ENCODE peak calls at places on chromosomes 6 and 20, in seven cellular contexts. One of them, this sample, is unnamed.

GRCh38 chr20:63316502-63316921 is 23.5 kb downstream of the COL20A1 start:
- DNase-seq in OCI-LY7: no peak
- DNase-seq in brain microvascular endothelial cell: no peak
- DNase-seq in HFFc6: no peak
- DNase-seq in astrocyte of the cerebellum: no peak
- DNase-seq in tibial artery: peak
- DNase-seq in neural crest cell: no peak
- DNase-seq in this sample: no peak

GRCh38 chr6:138945354-138945753 is 42.7 kb downstream of the REPS1 start:
- DNase-seq in tibial artery: no peak
- DNase-seq in OCI-LY7: no peak
- DNase-seq in astrocyte of the cerebellum: no peak
- DNase-seq in brain microvascular endothelial cell: no peak
- DNase-seq in neural crest cell: no peak
- DNase-seq in HFFc6: no peak
- DNase-seq in this sample: no peak

GRCh38 chr6:31175961-31176360 is 5.5 kb upstream of the POU5F1 start:
- DNase-seq in OCI-LY7: no peak
- DNase-seq in neural crest cell: no peak
- DNase-seq in tibial artery: no peak
- DNase-seq in brain microvascular endothelial cell: peak
- DNase-seq in HFFc6: peak
- DNase-seq in astrocyte of the cerebellum: no peak
- DNase-seq in this sample: no peak

GRCh38 chr6:12578751-12579150 is 137.8 kb upstream of the PHACTR1 start:
- DNase-seq in tibial artery: no peak
- DNase-seq in astrocyte of the cerebellum: no peak
- DNase-seq in OCI-LY7: no peak
- DNase-seq in neural crest cell: no peak
- DNase-seq in HFFc6: peak
- DNase-seq in brain microvascular endothelial cell: no peak
- DNase-seq in this sample: no peak

GRCh38 chr6:140774080-140774505 is 1358.6 kb upstream of the GJE1 start:
- DNase-seq in HFFc6: peak
- DNase-seq in tibial artery: no peak
- DNase-seq in brain microvascular endothelial cell: peak
- DNase-seq in OCI-LY7: no peak
- DNase-seq in astrocyte of the cerebellum: peak
- DNase-seq in neural crest cell: no peak
- DNase-seq in this sample: peak

GRCh38 chr20:62345681-62346370 is 21.3 kb downstream of the LAMA5 start:
- DNase-seq in OCI-LY7: no peak
- DNase-seq in brain microvascular endothelial cell: no peak
- DNase-seq in astrocyte of the cerebellum: no peak
- DNase-seq in neural crest cell: no peak
- DNase-seq in tibial artery: no peak
- DNase-seq in HFFc6: no peak
- DNase-seq in this sample: no peak

GRCh38 chr6:145630598-145630997 is 104.7 kb downstream of the EPM2A start:
- DNase-seq in OCI-LY7: no peak
- DNase-seq in astrocyte of the cerebellum: no peak
- DNase-seq in HFFc6: no peak
- DNase-seq in tibial artery: no peak
- DNase-seq in brain microvascular endothelial cell: no peak
- DNase-seq in neural crest cell: no peak
- DNase-seq in this sample: no peak

GRCh38 chr6:3510178-3510577 is 53.3 kb upstream of the SLC22A23 start:
- DNase-seq in OCI-LY7: no peak
- DNase-seq in tibial artery: no peak
- DNase-seq in astrocyte of the cerebellum: no peak
- DNase-seq in HFFc6: no peak
- DNase-seq in brain microvascular endothelial cell: no peak
- DNase-seq in neural crest cell: no peak
- DNase-seq in this sample: no peak

GRCh38 chr6:108494434-108494833 is 66.3 kb upstream of the FOXO3 start:
- DNase-seq in tibial artery: no peak
- DNase-seq in HFFc6: no peak
- DNase-seq in neural crest cell: no peak
- DNase-seq in brain microvascular endothelial cell: no peak
- DNase-seq in astrocyte of the cerebellum: no peak
- DNase-seq in OCI-LY7: no peak
- DNase-seq in this sample: no peak

GRCh38 chr6:108492131-108492766 is 68.5 kb upstream of the FOXO3 start:
- DNase-seq in astrocyte of the cerebellum: peak
- DNase-seq in OCI-LY7: peak
- DNase-seq in tibial artery: no peak
- DNase-seq in HFFc6: peak
- DNase-seq in brain microvascular endothelial cell: peak
- DNase-seq in neural crest cell: no peak
- DNase-seq in this sample: peak

GRCh38 chr6:108502826-108503225 is 57.9 kb upstream of the FOXO3 start:
- DNase-seq in HFFc6: no peak
- DNase-seq in brain microvascular endothelial cell: no peak
- DNase-seq in astrocyte of the cerebellum: no peak
- DNase-seq in tibial artery: no peak
- DNase-seq in OCI-LY7: no peak
- DNase-seq in neural crest cell: no peak
- DNase-seq in this sample: no peak

GRCh38 chr6:108501559-108501958 is 59.2 kb upstream of the FOXO3 start:
- DNase-seq in astrocyte of the cerebellum: peak
- DNase-seq in brain microvascular endothelial cell: peak
- DNase-seq in OCI-LY7: no peak
- DNase-seq in tibial artery: no peak
- DNase-seq in HFFc6: peak
- DNase-seq in neural crest cell: no peak
- DNase-seq in this sample: no peak

DNA sequence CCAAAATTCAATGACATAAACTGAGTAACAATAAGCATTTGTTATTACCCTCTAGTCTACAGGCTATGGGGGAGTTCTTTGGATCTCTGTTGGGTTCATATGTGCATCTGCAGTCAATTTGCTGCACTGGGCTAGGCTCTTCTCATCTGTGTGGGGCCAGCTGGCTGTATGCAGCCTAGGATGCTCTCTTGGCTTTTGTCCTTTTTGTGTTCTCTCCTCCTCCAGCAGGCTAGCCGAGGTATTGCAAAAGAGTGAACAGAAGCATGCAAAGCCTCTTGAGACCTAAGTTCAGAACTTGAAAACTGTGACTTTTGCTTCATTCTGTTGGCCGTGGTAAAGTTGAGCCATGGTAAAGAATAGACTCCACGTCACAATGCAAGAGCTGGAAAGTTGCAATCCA is 62.8 kb upstream of the FOXO3 start:
- DNase-seq in OCI-LY7: peak
- DNase-seq in astrocyte of the cerebellum: peak
- DNase-seq in HFFc6: peak
- DNase-seq in neural crest cell: peak
- DNase-seq in tibial artery: no peak
- DNase-seq in brain microvascular endothelial cell: peak
- DNase-seq in this sample: peak
- TF ChIP-seq CTCF in OCI-LY7: peak
- TF ChIP-seq CTCF in astrocyte of the cerebellum: peak
- TF ChIP-seq CTCF in HFFc6: peak
- TF ChIP-seq CTCF in neural crest cell: peak
- TF ChIP-seq CTCF in tibial artery: peak
- TF ChIP-seq CTCF in brain microvascular endothelial cell: peak
- TF ChIP-seq CTCF in this sample: peak

GRCh38 chr20:43440531-43440930 is 17.2 kb upstream of the SRSF6 start:
- DNase-seq in astrocyte of the cerebellum: no peak
- DNase-seq in neural crest cell: no peak
- DNase-seq in HFFc6: no peak
- DNase-seq in tibial artery: no peak
- DNase-seq in brain microvascular endothelial cell: no peak
- DNase-seq in OCI-LY7: no peak
- DNase-seq in this sample: no peak

GRCh38 chr20:43438578-43439316 is 18.9 kb upstream of the SRSF6 start:
- DNase-seq in HFFc6: no peak
- DNase-seq in OCI-LY7: no peak
- DNase-seq in neural crest cell: no peak
- DNase-seq in astrocyte of the cerebellum: no peak
- DNase-seq in tibial artery: no peak
- DNase-seq in brain microvascular endothelial cell: no peak
- DNase-seq in this sample: peak

GRCh38 chr20:43446361-43446879 is 11.3 kb upstream of the SRSF6 start:
- DNase-seq in astrocyte of the cerebellum: no peak
- DNase-seq in tibial artery: no peak
- DNase-seq in neural crest cell: no peak
- DNase-seq in brain microvascular endothelial cell: no peak
- DNase-seq in OCI-LY7: no peak
- DNase-seq in HFFc6: peak
- DNase-seq in this sample: no peak

GRCh38 chr20:43444107-43444506 is 13.6 kb upstream of the SRSF6 start:
- DNase-seq in HFFc6: no peak
- DNase-seq in neural crest cell: no peak
- DNase-seq in brain microvascular endothelial cell: no peak
- DNase-seq in tibial artery: no peak
- DNase-seq in OCI-LY7: peak
- DNase-seq in astrocyte of the cerebellum: no peak
- DNase-seq in this sample: no peak

GRCh38 chr20:43442310-43442880 is 15.3 kb upstream of the SRSF6 start:
- DNase-seq in brain microvascular endothelial cell: no peak
- DNase-seq in HFFc6: peak
- DNase-seq in tibial artery: no peak
- DNase-seq in OCI-LY7: no peak
- DNase-seq in astrocyte of the cerebellum: no peak
- DNase-seq in neural crest cell: no peak
- DNase-seq in this sample: no peak
- TF ChIP-seq CTCF in brain microvascular endothelial cell: peak
- TF ChIP-seq CTCF in HFFc6: peak
- TF ChIP-seq CTCF in tibial artery: no peak
- TF ChIP-seq CTCF in OCI-LY7: no peak
- TF ChIP-seq CTCF in astrocyte of the cerebellum: no peak
- TF ChIP-seq CTCF in neural crest cell: no peak
- TF ChIP-seq CTCF in this sample: no peak

GRCh38 chr6:46677314-46677654 is 10.4 kb upstream of the TDRD6 start:
- DNase-seq in HFFc6: no peak
- DNase-seq in brain microvascular endothelial cell: no peak
- DNase-seq in OCI-LY7: peak
- DNase-seq in tibial artery: no peak
- DNase-seq in neural crest cell: no peak
- DNase-seq in astrocyte of the cerebellum: no peak
- DNase-seq in this sample: no peak
- TF ChIP-seq CTCF in HFFc6: no peak
- TF ChIP-seq CTCF in brain microvascular endothelial cell: peak
- TF ChIP-seq CTCF in OCI-LY7: peak
- TF ChIP-seq CTCF in tibial artery: no peak
- TF ChIP-seq CTCF in neural crest cell: peak
- TF ChIP-seq CTCF in astrocyte of the cerebellum: peak
- TF ChIP-seq CTCF in this sample: peak

GRCh38 chr6:30100585-30101422 is 12.1 kb downstream of the TRIM31 start:
- DNase-seq in neural crest cell: no peak
- DNase-seq in astrocyte of the cerebellum: no peak
- DNase-seq in brain microvascular endothelial cell: no peak
- DNase-seq in OCI-LY7: no peak
- DNase-seq in HFFc6: no peak
- DNase-seq in tibial artery: no peak
- DNase-seq in this sample: peak

GRCh38 chr6:30101423-30101938 is 11.4 kb downstream of the TRIM31 start:
- DNase-seq in HFFc6: no peak
- DNase-seq in tibial artery: no peak
- DNase-seq in neural crest cell: no peak
- DNase-seq in OCI-LY7: no peak
- DNase-seq in astrocyte of the cerebellum: no peak
- DNase-seq in brain microvascular endothelial cell: no peak
- DNase-seq in this sample: no peak

GRCh38 chr6:30103630-30104179 is 9.2 kb downstream of the TRIM31 start:
- DNase-seq in astrocyte of the cerebellum: no peak
- DNase-seq in OCI-LY7: no peak
- DNase-seq in neural crest cell: no peak
- DNase-seq in HFFc6: no peak
- DNase-seq in brain microvascular endothelial cell: no peak
- DNase-seq in tibial artery: no peak
- DNase-seq in this sample: no peak

GRCh38 chr6:30102701-30103629 is 9.9 kb downstream of the TRIM31 start:
- DNase-seq in neural crest cell: peak
- DNase-seq in HFFc6: peak
- DNase-seq in brain microvascular endothelial cell: peak
- DNase-seq in astrocyte of the cerebellum: peak
- DNase-seq in OCI-LY7: peak
- DNase-seq in tibial artery: peak
- DNase-seq in this sample: peak

DNA sequence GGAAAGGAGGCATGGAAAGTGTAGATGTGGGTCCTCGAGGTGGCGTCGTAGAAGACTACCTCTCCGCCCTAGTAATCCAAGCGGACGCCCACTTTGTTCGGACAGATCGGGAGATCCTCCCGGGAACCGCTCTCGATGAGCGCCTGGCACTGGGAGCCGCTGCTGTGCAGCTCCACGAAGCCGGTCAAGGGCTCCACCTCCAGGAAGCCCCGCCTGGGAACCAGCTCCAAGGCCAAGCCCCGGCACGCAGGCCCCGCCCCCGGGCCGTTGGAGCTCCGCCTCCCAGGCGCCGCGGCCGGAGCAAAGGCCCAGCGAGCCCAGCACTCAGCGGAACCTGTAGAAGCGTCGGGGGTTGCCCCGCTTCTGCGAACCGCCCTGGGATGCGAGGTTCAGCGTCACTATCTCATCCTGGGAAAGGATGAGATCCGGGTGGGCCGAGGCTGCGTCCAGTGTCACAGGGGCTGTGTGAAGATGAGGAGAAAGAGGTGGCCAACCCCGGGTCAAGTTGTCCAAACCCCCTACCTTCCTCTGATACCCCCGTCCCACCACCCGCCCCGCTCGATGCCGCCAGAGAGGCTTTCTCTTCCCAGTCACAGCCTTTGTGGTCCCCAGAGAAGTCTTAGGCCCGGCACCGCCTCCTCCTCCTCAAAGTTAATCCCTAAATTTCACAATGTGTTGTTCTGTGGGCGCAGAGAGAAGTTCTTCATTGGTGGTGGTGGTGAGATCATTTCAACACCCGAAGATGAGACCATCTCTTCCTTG is 10.8 kb downstream of the TRIM31 start:
- DNase-seq in neural crest cell: peak
- DNase-seq in HFFc6: peak
- DNase-seq in brain microvascular endothelial cell: peak
- DNase-seq in tibial artery: peak
- DNase-seq in astrocyte of the cerebellum: peak
- DNase-seq in OCI-LY7: peak
- DNase-seq in this sample: peak
- TF ChIP-seq CTCF in neural crest cell: no peak
- TF ChIP-seq CTCF in HFFc6: peak
- TF ChIP-seq CTCF in brain microvascular endothelial cell: no peak
- TF ChIP-seq CTCF in tibial artery: no peak
- TF ChIP-seq CTCF in astrocyte of the cerebellum: peak
- TF ChIP-seq CTCF in OCI-LY7: no peak
- TF ChIP-seq CTCF in this sample: no peak

DNA sequence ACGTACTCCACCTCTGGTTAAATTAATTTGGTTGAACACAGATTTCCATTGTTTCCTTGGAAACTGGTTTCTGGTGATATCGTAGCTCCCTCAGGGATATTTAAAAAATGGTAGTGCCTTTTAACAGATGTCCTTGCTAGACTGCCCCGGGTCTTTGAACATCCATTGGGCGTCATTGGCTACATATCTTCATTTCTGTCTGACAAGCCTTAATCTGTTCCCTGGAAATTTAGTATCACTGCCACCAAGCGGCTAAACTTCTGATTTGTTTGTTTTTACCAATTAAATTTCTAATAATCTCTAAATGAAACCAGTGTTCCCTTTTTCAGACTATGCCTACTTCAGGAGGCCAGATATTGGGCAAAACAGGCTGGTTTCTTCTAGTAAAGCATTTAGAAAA is 249.3 kb downstream of the ZFAND3 start:
- DNase-seq in HFFc6: no peak
- DNase-seq in brain microvascular endothelial cell: no peak
- DNase-seq in astrocyte of the cerebellum: no peak
- DNase-seq in tibial artery: no peak
- DNase-seq in neural crest cell: no peak
- DNase-seq in OCI-LY7: no peak
- DNase-seq in this sample: no peak
- TF ChIP-seq CTCF in HFFc6: peak
- TF ChIP-seq CTCF in brain microvascular endothelial cell: no peak
- TF ChIP-seq CTCF in astrocyte of the cerebellum: no peak
- TF ChIP-seq CTCF in tibial artery: no peak
- TF ChIP-seq CTCF in neural crest cell: no peak
- TF ChIP-seq CTCF in OCI-LY7: no peak
- TF ChIP-seq CTCF in this sample: no peak

This sample was measured in GM13976.